ENCODE peak calls at places on chromosomes 6 and 20, in five cellular contexts. L, S, V, E and Y are unnamed samples.

GRCh38 chr6:52155791-52156576 is 30.2 kb upstream of the IL17A start:
- DNase-seq in L (no peak), S (no peak), V (no peak), E (peak; percentile 2), Y (peak; percentile 81)

GRCh38 chr6:158475344-158476302 is 84.3 kb upstream of the TMEM181 start:
- DNase-seq in V (no peak), E (peak; percentile 78), L (no peak), S (no peak), Y (peak; percentile 62)

GRCh38 chr6:133590814-133591213 is 298.1 kb upstream of the TCF21 start:
- DNase-seq in V (no peak), E (peak; percentile 26), L (no peak), S (no peak), Y (no peak)

GRCh38 chr6:55239099-55239498 is 64.8 kb downstream of the HCRTR2 start:
- DNase-seq in L (no peak), E (peak; percentile 15), S (no peak), V (no peak), Y (no peak)

GRCh38 chr20:30816182-30816645 is 441.2 kb upstream of the DEFB115 start:
- DNase-seq in S (no peak), E (no peak), V (no peak), L (no peak), Y (no peak)

GRCh38 chr6:159788276-159788675 is 1.1 kb downstream of the TCP1 start:
- DNase-seq in S (no peak), L (no peak), E (no peak), V (no peak), Y (no peak)

GRCh38 chr6:90294614-90294988 is 2.0 kb downstream of the BACH2 start:
- DNase-seq in V (no peak), L (peak; percentile 61), E (peak; percentile 12), S (no peak), Y (no peak)

GRCh38 chr20:38200646-38201045 is 35.6 kb upstream of the TGM2 start:
- DNase-seq in V (no peak), E (no peak), S (no peak), L (no peak), Y (no peak)

GRCh38 chr6:21357262-21357661 is 236.3 kb upstream of the SOX4 start:
- DNase-seq in V (no peak), S (no peak), E (no peak), L (peak; percentile 74), Y (no peak)